ENCODE peak calls at places on chromosomes 4 and X, in six cellular contexts. One of them, this sample, is unnamed.

GRCh38 chr4:56681158-56681848 is at the start of gene HOPX:
- DNase-seq in pancreas: no peak
- DNase-seq in T-helper 17 cell: no peak
- DNase-seq in D341Med: no peak
- DNase-seq in activated T-cell treated with anti-CD3 and anti-CD28 coated beads, Interleukin-2, amount 50 U/mL, for 72 hours: peak
- DNase-seq in activated CD4-positive, alpha-beta T cell treated with anti-CD3 and anti-CD28 coated beads, Interleukin-2, amount 10 ng/mL, durations not matched to agents 24 days and 14 days: peak
- DNase-seq in this sample: peak

GRCh38 chr4:73862357-73862756 is 6.8 kb upstream of the CXCL1 start:
- DNase-seq in pancreas: no peak
- DNase-seq in T-helper 17 cell: no peak
- DNase-seq in D341Med: no peak
- DNase-seq in activated T-cell treated with anti-CD3 and anti-CD28 coated beads, Interleukin-2, amount 50 U/mL, for 72 hours: no peak
- DNase-seq in activated CD4-positive, alpha-beta T cell treated with anti-CD3 and anti-CD28 coated beads, Interleukin-2, amount 10 ng/mL, durations not matched to agents 24 days and 14 days: no peak
- DNase-seq in this sample: no peak

GRCh38 chr4:28469886-28470285 is 1609.2 kb downstream of the STIM2 start:
- DNase-seq in pancreas: no peak
- DNase-seq in T-helper 17 cell: no peak
- DNase-seq in D341Med: no peak
- DNase-seq in activated T-cell treated with anti-CD3 and anti-CD28 coated beads, Interleukin-2, amount 50 U/mL, for 72 hours: no peak
- DNase-seq in activated CD4-positive, alpha-beta T cell treated with anti-CD3 and anti-CD28 coated beads, Interleukin-2, amount 10 ng/mL, durations not matched to agents 24 days and 14 days: no peak
- DNase-seq in this sample: no peak

GRCh38 chr4:15162465-15163283 is 160.4 kb downstream of the CPEB2 start:
- DNase-seq in pancreas: no peak
- DNase-seq in T-helper 17 cell: no peak
- DNase-seq in D341Med: no peak
- DNase-seq in activated T-cell treated with anti-CD3 and anti-CD28 coated beads, Interleukin-2, amount 50 U/mL, for 72 hours: no peak
- DNase-seq in activated CD4-positive, alpha-beta T cell treated with anti-CD3 and anti-CD28 coated beads, Interleukin-2, amount 10 ng/mL, durations not matched to agents 24 days and 14 days: no peak
- DNase-seq in this sample: peak

GRCh38 chr4:65190780-65191179 is 479.5 kb downstream of the EPHA5 start:
- DNase-seq in pancreas: no peak
- DNase-seq in T-helper 17 cell: no peak
- DNase-seq in D341Med: no peak
- DNase-seq in activated T-cell treated with anti-CD3 and anti-CD28 coated beads, Interleukin-2, amount 50 U/mL, for 72 hours: no peak
- DNase-seq in activated CD4-positive, alpha-beta T cell treated with anti-CD3 and anti-CD28 coated beads, Interleukin-2, amount 10 ng/mL, durations not matched to agents 24 days and 14 days: no peak
- DNase-seq in this sample: no peak

GRCh38 chrX:11461181-11462001 is 168.2 kb downstream of the AMELX start:
- DNase-seq in pancreas: no peak
- DNase-seq in T-helper 17 cell: no peak
- DNase-seq in D341Med: no peak
- DNase-seq in activated T-cell treated with anti-CD3 and anti-CD28 coated beads, Interleukin-2, amount 50 U/mL, for 72 hours: no peak
- DNase-seq in activated CD4-positive, alpha-beta T cell treated with anti-CD3 and anti-CD28 coated beads, Interleukin-2, amount 10 ng/mL, durations not matched to agents 24 days and 14 days: no peak
- DNase-seq in this sample: no peak

GRCh38 chr4:101252721-101253120 is 94.6 kb downstream of the PPP3CA start:
- DNase-seq in pancreas: no peak
- DNase-seq in T-helper 17 cell: no peak
- DNase-seq in D341Med: peak
- DNase-seq in activated T-cell treated with anti-CD3 and anti-CD28 coated beads, Interleukin-2, amount 50 U/mL, for 72 hours: no peak
- DNase-seq in activated CD4-positive, alpha-beta T cell treated with anti-CD3 and anti-CD28 coated beads, Interleukin-2, amount 10 ng/mL, durations not matched to agents 24 days and 14 days: no peak
- DNase-seq in this sample: peak

GRCh38 chr4:46404961-46405360 is 15.0 kb upstream of the GABRA2 start:
- DNase-seq in pancreas: no peak
- DNase-seq in T-helper 17 cell: no peak
- DNase-seq in D341Med: no peak
- DNase-seq in activated T-cell treated with anti-CD3 and anti-CD28 coated beads, Interleukin-2, amount 50 U/mL, for 72 hours: no peak
- DNase-seq in activated CD4-positive, alpha-beta T cell treated with anti-CD3 and anti-CD28 coated beads, Interleukin-2, amount 10 ng/mL, durations not matched to agents 24 days and 14 days: no peak
- DNase-seq in this sample: peak

GRCh38 chr4:33715996-33716395 is 2528.3 kb downstream of the ARAP2 start:
- DNase-seq in pancreas: no peak
- DNase-seq in T-helper 17 cell: no peak
- DNase-seq in D341Med: no peak
- DNase-seq in activated T-cell treated with anti-CD3 and anti-CD28 coated beads, Interleukin-2, amount 50 U/mL, for 72 hours: no peak
- DNase-seq in activated CD4-positive, alpha-beta T cell treated with anti-CD3 and anti-CD28 coated beads, Interleukin-2, amount 10 ng/mL, durations not matched to agents 24 days and 14 days: no peak
- DNase-seq in this sample: no peak

GRCh38 chrX:39992300-39992699 is 105.5 kb downstream of the BCOR start:
- DNase-seq in pancreas: no peak
- DNase-seq in T-helper 17 cell: no peak
- DNase-seq in D341Med: no peak
- DNase-seq in activated T-cell treated with anti-CD3 and anti-CD28 coated beads, Interleukin-2, amount 50 U/mL, for 72 hours: no peak
- DNase-seq in activated CD4-positive, alpha-beta T cell treated with anti-CD3 and anti-CD28 coated beads, Interleukin-2, amount 10 ng/mL, durations not matched to agents 24 days and 14 days: no peak
- DNase-seq in this sample: no peak

GRCh38 chr4:151031831-151032605 is 16.9 kb upstream of the LRBA start:
- DNase-seq in pancreas: no peak
- DNase-seq in T-helper 17 cell: no peak
- DNase-seq in D341Med: no peak
- DNase-seq in activated T-cell treated with anti-CD3 and anti-CD28 coated beads, Interleukin-2, amount 50 U/mL, for 72 hours: peak
- DNase-seq in activated CD4-positive, alpha-beta T cell treated with anti-CD3 and anti-CD28 coated beads, Interleukin-2, amount 10 ng/mL, durations not matched to agents 24 days and 14 days: no peak
- DNase-seq in this sample: peak

GRCh38 chrX:103687073-103687695 is 685 bp upstream of the MORF4L2 start:
- DNase-seq in pancreas: peak
- DNase-seq in T-helper 17 cell: peak
- DNase-seq in D341Med: peak
- DNase-seq in activated T-cell treated with anti-CD3 and anti-CD28 coated beads, Interleukin-2, amount 50 U/mL, for 72 hours: peak
- DNase-seq in activated CD4-positive, alpha-beta T cell treated with anti-CD3 and anti-CD28 coated beads, Interleukin-2, amount 10 ng/mL, durations not matched to agents 24 days and 14 days: peak
- DNase-seq in this sample: peak

GRCh38 chr4:161530710-161531109 is 633.1 kb downstream of the FSTL5 start:
- DNase-seq in pancreas: no peak
- DNase-seq in T-helper 17 cell: no peak
- DNase-seq in D341Med: no peak
- DNase-seq in activated T-cell treated with anti-CD3 and anti-CD28 coated beads, Interleukin-2, amount 50 U/mL, for 72 hours: no peak
- DNase-seq in activated CD4-positive, alpha-beta T cell treated with anti-CD3 and anti-CD28 coated beads, Interleukin-2, amount 10 ng/mL, durations not matched to agents 24 days and 14 days: no peak
- DNase-seq in this sample: no peak

GRCh38 chr4:3299122-3299521 is 6.3 kb downstream of the RGS12 start:
- DNase-seq in pancreas: no peak
- DNase-seq in T-helper 17 cell: no peak
- DNase-seq in D341Med: no peak
- DNase-seq in activated T-cell treated with anti-CD3 and anti-CD28 coated beads, Interleukin-2, amount 50 U/mL, for 72 hours: no peak
- DNase-seq in activated CD4-positive, alpha-beta T cell treated with anti-CD3 and anti-CD28 coated beads, Interleukin-2, amount 10 ng/mL, durations not matched to agents 24 days and 14 days: no peak
- DNase-seq in this sample: no peak

GRCh38 chrX:53282313-53282712 is 929 bp upstream of the IQSEC2 start:
- DNase-seq in pancreas: no peak
- DNase-seq in T-helper 17 cell: no peak
- DNase-seq in D341Med: no peak
- DNase-seq in activated T-cell treated with anti-CD3 and anti-CD28 coated beads, Interleukin-2, amount 50 U/mL, for 72 hours: no peak
- DNase-seq in activated CD4-positive, alpha-beta T cell treated with anti-CD3 and anti-CD28 coated beads, Interleukin-2, amount 10 ng/mL, durations not matched to agents 24 days and 14 days: no peak
- DNase-seq in this sample: no peak

GRCh38 chrX:38347136-38347535 is 5.3 kb upstream of the OTC start:
- DNase-seq in pancreas: no peak
- DNase-seq in T-helper 17 cell: no peak
- DNase-seq in D341Med: no peak
- DNase-seq in activated T-cell treated with anti-CD3 and anti-CD28 coated beads, Interleukin-2, amount 50 U/mL, for 72 hours: no peak
- DNase-seq in activated CD4-positive, alpha-beta T cell treated with anti-CD3 and anti-CD28 coated beads, Interleukin-2, amount 10 ng/mL, durations not matched to agents 24 days and 14 days: no peak
- DNase-seq in this sample: peak

GRCh38 chr4:65007841-65008439 is 598.7 kb upstream of the TECRL start:
- DNase-seq in pancreas: no peak
- DNase-seq in T-helper 17 cell: no peak
- DNase-seq in D341Med: peak
- DNase-seq in activated T-cell treated with anti-CD3 and anti-CD28 coated beads, Interleukin-2, amount 50 U/mL, for 72 hours: peak
- DNase-seq in activated CD4-positive, alpha-beta T cell treated with anti-CD3 and anti-CD28 coated beads, Interleukin-2, amount 10 ng/mL, durations not matched to agents 24 days and 14 days: no peak
- DNase-seq in this sample: peak

GRCh38 chrX:40877869-40878268 is 142.5 kb upstream of the MED14 start:
- DNase-seq in pancreas: no peak
- DNase-seq in T-helper 17 cell: no peak
- DNase-seq in D341Med: no peak
- DNase-seq in activated T-cell treated with anti-CD3 and anti-CD28 coated beads, Interleukin-2, amount 50 U/mL, for 72 hours: no peak
- DNase-seq in activated CD4-positive, alpha-beta T cell treated with anti-CD3 and anti-CD28 coated beads, Interleukin-2, amount 10 ng/mL, durations not matched to agents 24 days and 14 days: peak
- DNase-seq in this sample: peak

This sample was measured in cardiac muscle cell.